ENCODE peak calls at places on chromosome 11, in ten cellular contexts. A is H1, Z is epithelial cell of esophagus, Y is OCI-LY7, X is A549, L is RWPE1, V is GM20000, M is upper lobe of right lung, T is lung, F is heart right ventricle. R is an unnamed sample.

GRCh38 chr11:7651700-7652099 is 21.6 kb downstream of the CYB5R2 start:
- DNase-seq in A (no peak), Z (no peak), Y (no peak), X (no peak), L (no peak), V (no peak), M (no peak), T (no peak), F (no peak), R (no peak)

GRCh38 chr11:87600938-87601337 is 563.2 kb downstream of the TMEM135 start:
- DNase-seq in A (no peak), Z (no peak), Y (no peak), X (no peak), L (no peak), V (no peak), M (no peak), T (no peak), F (no peak), R (no peak)

GRCh38 chr11:44516688-44517301 is 48.7 kb upstream of the CD82 start:
- DNase-seq in A (no peak), Z (no peak), Y (no peak), X (no peak), L (no peak), V (no peak), M (no peak), T (no peak), F (no peak), R (no peak)

GRCh38 chr11:16985297-16985696 is 28.9 kb downstream of the PLEKHA7 start:
- DNase-seq in A (no peak), Z (no peak), Y (no peak), X (no peak), L (no peak), V (no peak), M (no peak), T (no peak), F (no peak), R (no peak)

GRCh38 chr11:119222308-119222707 is 16.2 kb downstream of the CBL start:
- DNase-seq in A (no peak), Z (no peak), Y (no peak), X (no peak), L (no peak), V (no peak), M (no peak), T (no peak), F (no peak), R (no peak)

GRCh38 chr11:8065031-8065430 is 16.0 kb upstream of the TUB start:
- DNase-seq in A (peak), Z (no peak), Y (no peak), X (no peak), L (no peak), V (no peak), M (no peak), T (no peak), F (no peak), R (no peak)

GRCh38 chr11:71062199-71062598 is 190.2 kb downstream of the SHANK2 start:
- DNase-seq in A (no peak), Z (no peak), Y (no peak), X (no peak), L (no peak), V (no peak), M (no peak), T (no peak), F (no peak), R (no peak)

GRCh38 chr11:128881221-128881620 is 9.9 kb upstream of the KCNJ5 start:
- DNase-seq in A (no peak), Z (no peak), Y (no peak), X (no peak), L (no peak), V (no peak), M (no peak), T (no peak), F (no peak), R (no peak)

GRCh38 chr11:111351374-111352081 is 27.5 kb downstream of the POU2AF1 start:
- DNase-seq in A (no peak), Z (no peak), Y (no peak), X (no peak), L (no peak), V (no peak), M (no peak), T (no peak), F (no peak), R (no peak)

GRCh38 chr11:36500315-36500721 is 9.8 kb downstream of the TRAF6 start:
- DNase-seq in A (no peak), Z (peak), Y (no peak), X (peak), L (peak), V (peak), M (no peak), T (no peak), F (peak), R (no peak)

GRCh38 chr11:28819741-28820140 is 711.6 kb downstream of the METTL15 start:
- DNase-seq in A (no peak), Z (peak), Y (no peak), X (no peak), L (no peak), V (no peak), M (no peak), T (no peak), F (no peak), R (no peak)

GRCh38 chr11:17161515-17161914 is 46.3 kb downstream of the PIK3C2A start:
- DNase-seq in A (no peak), Z (no peak), Y (peak), X (no peak), L (no peak), V (peak), M (no peak), T (no peak), F (no peak), R (no peak)

GRCh38 chr11:112617089-112617407 is 344.2 kb upstream of the NCAM1 start:
- DNase-seq in A (no peak), Z (no peak), Y (no peak), X (no peak), L (no peak), V (no peak), M (no peak), T (no peak), F (no peak), R (no peak)

GRCh38 chr11:61667684-61668320 is 12.4 kb upstream of the DAGLA start:
- DNase-seq in A (no peak), Z (no peak), Y (no peak), X (no peak), L (no peak), V (no peak), M (no peak), T (no peak), F (no peak), R (no peak)

GRCh38 chr11:61384271-61385242 is 7.8 kb upstream of the TMEM216 start:
- DNase-seq in A (peak), Z (peak), Y (peak), X (peak), L (no peak), V (no peak), M (peak), T (no peak), F (no peak), R (no peak)

GRCh38 chr11:94933225-94934130 is 39.9 kb downstream of the CWC15 start:
- DNase-seq in A (no peak), Z (peak), Y (no peak), X (no peak), L (no peak), V (no peak), M (no peak), T (no peak), F (peak), R (no peak)

GRCh38 chr11:61406991-61407728 is 14.8 kb downstream of the TMEM216 start:
- DNase-seq in A (no peak), Z (no peak), Y (no peak), X (no peak), L (no peak), V (no peak), M (no peak), T (no peak), F (no peak), R (no peak)

GRCh38 chr11:125871391-125872137 is 15.9 kb upstream of the HYLS1 start:
- DNase-seq in A (peak), Z (peak), Y (peak), X (peak), L (peak), V (no peak), M (no peak), T (no peak), F (no peak), R (no peak)

GRCh38 chr11:71499546-71499945 is 27.5 kb upstream of the KRTAP5-7 start:
- DNase-seq in A (peak), Z (no peak), Y (no peak), X (no peak), L (no peak), V (no peak), M (no peak), T (no peak), F (no peak), R (no peak)

GRCh38 chr11:87239001-87239400 is 201.3 kb downstream of the TMEM135 start:
- DNase-seq in A (no peak), Z (no peak), Y (no peak), X (no peak), L (no peak), V (no peak), M (no peak), T (no peak), F (no peak), R (no peak)

GRCh38 chr11:24963879-24964278 is 467.0 kb downstream of the LUZP2 start:
- DNase-seq in A (no peak), Z (no peak), Y (no peak), X (no peak), L (no peak), V (no peak), M (no peak), T (no peak), F (no peak), R (no peak)

GRCh38 chr11:33015621-33016551 is at the start of gene DEPDC7:
- DNase-seq in A (peak), Z (peak), Y (peak), X (peak), L (peak), V (peak), M (peak), T (peak), F (peak), R (peak)

GRCh38 chr11:111737180-111737876 is 28.9 kb downstream of the PPP2R1B start:
- DNase-seq in A (no peak), Z (no peak), Y (no peak), X (no peak), L (no peak), V (no peak), M (no peak), T (no peak), F (no peak), R (no peak)

GRCh38 chr11:119957951-119958350 is 180.0 kb downstream of the TRIM29 start:
- DNase-seq in A (no peak), Z (no peak), Y (no peak), X (no peak), L (no peak), V (no peak), M (no peak), T (no peak), F (no peak), R (no peak)

GRCh38 chr11:68328374-68329091 is 16.1 kb downstream of the LRP5 start:
- DNase-seq in A (no peak), Z (no peak), Y (peak), X (no peak), L (no peak), V (no peak), M (no peak), T (no peak), F (peak), R (no peak)

GRCh38 chr11:2209370-2209801 is 37.8 kb upstream of the TH start:
- DNase-seq in A (peak), Z (no peak), Y (no peak), X (no peak), L (no peak), V (no peak), M (peak), T (no peak), F (peak), R (peak)

GRCh38 chr11:2209900-2210321 is 38.3 kb upstream of the TH start:
- DNase-seq in A (peak), Z (no peak), Y (no peak), X (no peak), L (no peak), V (no peak), M (peak), T (no peak), F (peak), R (peak)

GRCh38 chr11:2207773-2208621 is 36.4 kb upstream of the TH start:
- DNase-seq in A (peak), Z (no peak), Y (no peak), X (no peak), L (no peak), V (no peak), M (peak), T (no peak), F (peak), R (peak)

GRCh38 chr11:2207212-2207611 is 35.6 kb upstream of the TH start:
- DNase-seq in A (peak), Z (no peak), Y (no peak), X (no peak), L (no peak), V (no peak), M (no peak), T (no peak), F (peak), R (peak)

GRCh38 chr11:2208691-2209369 is 37.2 kb upstream of the TH start:
- DNase-seq in A (peak), Z (peak), Y (no peak), X (peak), L (no peak), V (no peak), M (peak), T (no peak), F (peak), R (peak)
- TF ChIP-seq CTCF in A (peak), Z (peak), Y (no peak), X (no peak), L (peak), V (no peak), M (no peak), T (no peak), F (no peak), R (no peak)

GRCh38 chr11:59810189-59810910 is at the start of gene MRPL16:
- DNase-seq in A (peak), Z (peak), Y (peak), X (peak), L (peak), V (peak), M (peak), T (peak), F (peak), R (peak)
- TF ChIP-seq CTCF in A (peak), Z (peak), Y (peak), X (no peak), L (peak), V (no peak), M (peak), T (no peak), F (no peak), R (no peak)

GRCh38 chr11:107780775-107781174 is 68.9 kb upstream of the SLN start:
- DNase-seq in A (no peak), Z (peak), Y (peak), X (peak), L (no peak), V (no peak), M (no peak), T (no peak), F (no peak), R (no peak)
- TF ChIP-seq CTCF in A (no peak), Z (peak), Y (peak), X (peak), L (no peak), V (no peak), M (no peak), T (no peak), F (no peak), R (no peak)

GRCh38 chr11:1868636-1869291 is 15.9 kb downstream of the LSP1 start:
- DNase-seq in A (no peak), Z (no peak), Y (no peak), X (no peak), L (no peak), V (no peak), M (peak), T (no peak), F (no peak), R (no peak)

GRCh38 chr11:1870326-1870696 is 17.4 kb downstream of the LSP1 start:
- DNase-seq in A (no peak), Z (no peak), Y (no peak), X (no peak), L (no peak), V (no peak), M (peak), T (no peak), F (no peak), R (no peak)

GRCh38 chr11:1868056-1868635 is 15.3 kb downstream of the LSP1 start:
- DNase-seq in A (no peak), Z (no peak), Y (no peak), X (no peak), L (no peak), V (no peak), M (peak), T (no peak), F (no peak), R (no peak)

GRCh38 chr11:1870721-1871466 is 18.0 kb downstream of the LSP1 start:
- DNase-seq in A (no peak), Z (no peak), Y (no peak), X (no peak), L (no peak), V (no peak), M (peak), T (no peak), F (no peak), R (no peak)

GRCh38 chr11:1869427-1870325 is 16.8 kb downstream of the LSP1 start:
- DNase-seq in A (no peak), Z (no peak), Y (no peak), X (peak), L (no peak), V (no peak), M (peak), T (no peak), F (no peak), R (no peak)
- TF ChIP-seq CTCF in A (no peak), Z (no peak), Y (no peak), X (peak), L (no peak), V (no peak), M (no peak), T (no peak), F (peak), R (no peak)

GRCh38 chr11:23554002-23554401 is 693.7 kb upstream of the CCDC179 start:
- DNase-seq in A (no peak), Z (peak), Y (no peak), X (peak), L (no peak), V (no peak), M (no peak), T (no peak), F (no peak), R (no peak)
- TF ChIP-seq CTCF in A (no peak), Z (peak), Y (peak), X (no peak), L (no peak), V (no peak), M (no peak), T (no peak), F (no peak), R (no peak)

DNA sequence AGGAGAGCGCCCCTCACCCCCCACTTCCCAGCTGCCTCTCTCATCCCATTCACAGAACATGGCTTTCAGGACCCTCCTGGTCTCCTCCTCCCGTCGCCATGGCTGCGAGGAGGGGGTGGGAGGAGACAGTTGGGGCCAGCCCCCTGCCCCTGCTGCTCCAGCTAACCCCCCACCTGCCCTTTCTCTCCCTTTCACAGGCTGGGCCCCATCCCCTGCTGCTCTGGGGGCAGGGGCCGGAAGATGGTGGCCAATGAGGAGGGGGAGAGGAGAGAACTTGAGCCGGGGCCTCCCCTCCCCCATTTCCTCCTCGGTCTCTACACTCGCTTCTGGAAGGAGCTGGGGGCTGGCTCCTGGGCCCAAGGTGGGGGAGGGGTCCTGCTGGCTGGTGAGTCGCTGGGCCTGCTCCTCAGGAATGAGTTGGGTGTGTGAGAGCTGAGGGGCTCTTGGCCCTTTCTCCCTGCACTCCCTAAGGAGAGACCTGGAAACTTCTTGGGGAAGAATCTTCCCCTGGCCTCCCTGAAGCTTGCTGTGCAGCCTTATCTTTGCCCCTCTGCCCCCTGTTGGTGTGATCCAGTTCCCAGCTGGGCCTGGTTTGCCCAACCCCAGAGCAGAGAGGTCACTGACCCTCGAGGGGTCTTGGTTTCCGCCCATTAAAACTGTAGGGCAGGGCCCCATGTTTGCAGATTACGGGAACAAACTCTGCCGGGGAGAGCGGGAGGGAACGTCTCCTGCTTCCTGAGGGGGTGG is 10.2 kb downstream of the YPEL4 start:
- DNase-seq in A (peak), Z (no peak), Y (peak), X (peak), L (no peak), V (no peak), M (no peak), T (no peak), F (no peak), R (no peak)
- TF ChIP-seq CTCF in A (no peak), Z (peak), Y (no peak), X (no peak), L (no peak), V (no peak), M (peak), T (no peak), F (no peak), R (no peak)

DNA sequence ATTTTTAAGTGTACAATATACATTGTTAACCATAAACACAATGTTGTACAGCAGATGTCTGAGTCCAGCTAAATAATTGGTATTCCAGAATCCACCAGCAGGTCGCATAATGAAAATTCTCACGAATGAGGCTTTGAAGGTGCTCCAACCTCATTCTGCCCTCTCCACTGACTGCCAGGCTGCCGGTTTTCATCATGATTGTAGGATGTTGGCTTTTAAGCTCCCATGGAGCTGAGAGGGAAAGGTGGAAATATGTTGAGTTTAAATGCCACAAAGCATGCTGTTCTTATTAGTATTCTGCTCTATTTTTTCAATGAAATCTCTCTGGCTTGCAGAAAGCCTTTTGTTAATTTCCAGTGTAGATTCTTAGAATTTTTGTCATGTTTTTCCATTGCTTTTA is 337.2 kb upstream of the DDI1 start:
- DNase-seq in A (no peak), Z (no peak), Y (no peak), X (no peak), L (no peak), V (no peak), M (no peak), T (no peak), F (no peak), R (no peak)
- TF ChIP-seq CTCF in A (no peak), Z (no peak), Y (no peak), X (no peak), L (no peak), V (no peak), M (no peak), T (no peak), F (no peak), R (no peak)

DNA sequence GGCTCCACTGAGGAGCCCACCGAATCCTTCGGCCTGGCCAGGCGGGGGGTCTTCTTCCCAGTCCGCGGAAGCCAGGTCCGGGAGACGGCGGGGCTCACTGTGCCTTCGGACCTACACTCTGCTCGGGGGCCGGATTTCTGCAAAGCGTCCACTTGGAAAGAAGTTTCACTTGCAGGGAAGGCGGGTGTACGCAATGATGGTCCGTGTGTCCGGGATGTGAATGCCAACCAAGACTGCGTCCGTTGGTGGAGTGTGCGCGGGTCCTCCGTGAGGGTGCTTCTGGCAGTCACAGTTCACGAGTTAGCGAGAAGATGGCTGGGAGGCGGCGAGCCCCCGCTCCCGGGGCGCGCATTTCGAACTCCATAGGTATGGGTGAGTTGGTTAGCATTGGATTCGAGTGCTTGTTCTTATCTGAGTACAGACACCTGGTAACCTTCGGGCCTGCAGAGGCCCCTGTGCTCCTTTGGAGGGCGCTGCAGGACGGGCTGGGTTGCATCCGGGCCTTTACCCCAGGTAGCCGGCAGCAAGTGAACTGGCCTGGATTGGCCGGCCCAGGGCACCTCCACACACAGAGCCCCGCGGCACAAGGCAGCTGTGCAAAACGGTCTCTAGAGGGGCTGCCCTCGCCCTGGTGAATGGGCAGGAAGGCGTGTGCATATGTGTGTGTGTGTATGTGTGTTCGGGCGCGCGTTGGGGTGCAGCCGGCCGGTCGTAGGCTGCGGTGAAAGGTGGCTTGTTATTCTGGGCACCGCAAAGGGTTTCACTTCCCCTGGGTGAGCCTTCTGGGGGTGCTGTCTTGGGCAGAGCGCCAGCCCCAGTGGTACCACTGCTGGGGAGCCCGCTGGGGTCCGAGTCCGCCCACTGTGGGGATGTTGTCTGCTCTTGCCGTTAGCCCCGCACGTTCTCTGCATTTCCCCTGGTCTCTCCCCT is 13.3 kb upstream of the CYP2R1 start:
- DNase-seq in A (peak), Z (peak), Y (peak), X (peak), L (no peak), V (peak), M (peak), T (peak), F (peak), R (peak)
- TF ChIP-seq CTCF in A (peak), Z (peak), Y (peak), X (no peak), L (peak), V (no peak), M (peak), T (no peak), F (peak), R (peak)